ENCODE peak calls at places on chromosomes 12 and 14, in eight cellular contexts. One of them, this sample, is unnamed.

GRCh38 chr12:65881965-65882413 is 57.7 kb downstream of the HMGA2 start:
- ATAC-seq in activated CD8-positive, alpha-beta T cell treated with anti-CD3 and anti-CD28 coated beads for 36 hours: no peak
- ATAC-seq in gastroesophageal sphincter: peak
- ATAC-seq in mucosa of descending colon: peak
- ATAC-seq in CD8-positive, alpha-beta T cell: no peak
- ATAC-seq in stimulated activated naive CD8-positive, alpha-beta T cell treated with anti-CD3 and anti-CD28 coated beads, Interleukin-15, amount 100 ng/mL, for 72 hours: peak
- ATAC-seq in CD4-positive, alpha-beta T cell: no peak
- ATAC-seq in T-cell: no peak
- ATAC-seq in this sample: no peak

GRCh38 chr12:3170423-3171194 is 93.4 kb downstream of the TSPAN9 start:
- ATAC-seq in activated CD8-positive, alpha-beta T cell treated with anti-CD3 and anti-CD28 coated beads for 36 hours: no peak
- ATAC-seq in gastroesophageal sphincter: no peak
- ATAC-seq in mucosa of descending colon: no peak
- ATAC-seq in CD8-positive, alpha-beta T cell: no peak
- ATAC-seq in stimulated activated naive CD8-positive, alpha-beta T cell treated with anti-CD3 and anti-CD28 coated beads, Interleukin-15, amount 100 ng/mL, for 72 hours: no peak
- ATAC-seq in CD4-positive, alpha-beta T cell: no peak
- ATAC-seq in T-cell: no peak
- ATAC-seq in this sample: peak

GRCh38 chr14:54815016-54815415 is 87.6 kb downstream of the GCH1 start:
- ATAC-seq in activated CD8-positive, alpha-beta T cell treated with anti-CD3 and anti-CD28 coated beads for 36 hours: no peak
- ATAC-seq in gastroesophageal sphincter: no peak
- ATAC-seq in mucosa of descending colon: peak
- ATAC-seq in CD8-positive, alpha-beta T cell: no peak
- ATAC-seq in stimulated activated naive CD8-positive, alpha-beta T cell treated with anti-CD3 and anti-CD28 coated beads, Interleukin-15, amount 100 ng/mL, for 72 hours: no peak
- ATAC-seq in CD4-positive, alpha-beta T cell: no peak
- ATAC-seq in T-cell: no peak
- ATAC-seq in this sample: no peak

GRCh38 chr14:60217713-60218112 is 31.3 kb upstream of the PPM1A start:
- ATAC-seq in activated CD8-positive, alpha-beta T cell treated with anti-CD3 and anti-CD28 coated beads for 36 hours: no peak
- ATAC-seq in gastroesophageal sphincter: no peak
- ATAC-seq in mucosa of descending colon: no peak
- ATAC-seq in CD8-positive, alpha-beta T cell: no peak
- ATAC-seq in stimulated activated naive CD8-positive, alpha-beta T cell treated with anti-CD3 and anti-CD28 coated beads, Interleukin-15, amount 100 ng/mL, for 72 hours: no peak
- ATAC-seq in CD4-positive, alpha-beta T cell: no peak
- ATAC-seq in T-cell: no peak
- ATAC-seq in this sample: no peak

GRCh38 chr12:12548713-12549112 is 13.9 kb downstream of the DUSP16 start:
- ATAC-seq in activated CD8-positive, alpha-beta T cell treated with anti-CD3 and anti-CD28 coated beads for 36 hours: no peak
- ATAC-seq in gastroesophageal sphincter: no peak
- ATAC-seq in mucosa of descending colon: no peak
- ATAC-seq in CD8-positive, alpha-beta T cell: no peak
- ATAC-seq in stimulated activated naive CD8-positive, alpha-beta T cell treated with anti-CD3 and anti-CD28 coated beads, Interleukin-15, amount 100 ng/mL, for 72 hours: no peak
- ATAC-seq in CD4-positive, alpha-beta T cell: no peak
- ATAC-seq in T-cell: no peak
- ATAC-seq in this sample: no peak

GRCh38 chr12:118498171-118498570 is 121.8 kb downstream of the SUDS3 start:
- ATAC-seq in activated CD8-positive, alpha-beta T cell treated with anti-CD3 and anti-CD28 coated beads for 36 hours: no peak
- ATAC-seq in gastroesophageal sphincter: peak
- ATAC-seq in mucosa of descending colon: no peak
- ATAC-seq in CD8-positive, alpha-beta T cell: no peak
- ATAC-seq in stimulated activated naive CD8-positive, alpha-beta T cell treated with anti-CD3 and anti-CD28 coated beads, Interleukin-15, amount 100 ng/mL, for 72 hours: no peak
- ATAC-seq in CD4-positive, alpha-beta T cell: no peak
- ATAC-seq in T-cell: no peak
- ATAC-seq in this sample: no peak

GRCh38 chr14:22383515-22384166 is 205.4 kb downstream of the DAD1 start:
- ATAC-seq in activated CD8-positive, alpha-beta T cell treated with anti-CD3 and anti-CD28 coated beads for 36 hours: peak
- ATAC-seq in gastroesophageal sphincter: no peak
- ATAC-seq in mucosa of descending colon: peak
- ATAC-seq in CD8-positive, alpha-beta T cell: peak
- ATAC-seq in stimulated activated naive CD8-positive, alpha-beta T cell treated with anti-CD3 and anti-CD28 coated beads, Interleukin-15, amount 100 ng/mL, for 72 hours: peak
- ATAC-seq in CD4-positive, alpha-beta T cell: no peak
- ATAC-seq in T-cell: no peak
- ATAC-seq in this sample: no peak

GRCh38 chr14:52328286-52328685 is 14.2 kb downstream of the PTGER2 start:
- ATAC-seq in activated CD8-positive, alpha-beta T cell treated with anti-CD3 and anti-CD28 coated beads for 36 hours: no peak
- ATAC-seq in gastroesophageal sphincter: no peak
- ATAC-seq in mucosa of descending colon: no peak
- ATAC-seq in CD8-positive, alpha-beta T cell: no peak
- ATAC-seq in stimulated activated naive CD8-positive, alpha-beta T cell treated with anti-CD3 and anti-CD28 coated beads, Interleukin-15, amount 100 ng/mL, for 72 hours: no peak
- ATAC-seq in CD4-positive, alpha-beta T cell: no peak
- ATAC-seq in T-cell: no peak
- ATAC-seq in this sample: peak

GRCh38 chr14:90434370-90435020 is 37.7 kb downstream of the CALM1 start:
- ATAC-seq in activated CD8-positive, alpha-beta T cell treated with anti-CD3 and anti-CD28 coated beads for 36 hours: no peak
- ATAC-seq in gastroesophageal sphincter: no peak
- ATAC-seq in mucosa of descending colon: no peak
- ATAC-seq in CD8-positive, alpha-beta T cell: no peak
- ATAC-seq in stimulated activated naive CD8-positive, alpha-beta T cell treated with anti-CD3 and anti-CD28 coated beads, Interleukin-15, amount 100 ng/mL, for 72 hours: no peak
- ATAC-seq in CD4-positive, alpha-beta T cell: no peak
- ATAC-seq in T-cell: no peak
- ATAC-seq in this sample: no peak

GRCh38 chr12:8581098-8581784 is 31.4 kb downstream of the AICDA start:
- ATAC-seq in activated CD8-positive, alpha-beta T cell treated with anti-CD3 and anti-CD28 coated beads for 36 hours: no peak
- ATAC-seq in gastroesophageal sphincter: no peak
- ATAC-seq in mucosa of descending colon: no peak
- ATAC-seq in CD8-positive, alpha-beta T cell: no peak
- ATAC-seq in stimulated activated naive CD8-positive, alpha-beta T cell treated with anti-CD3 and anti-CD28 coated beads, Interleukin-15, amount 100 ng/mL, for 72 hours: no peak
- ATAC-seq in CD4-positive, alpha-beta T cell: no peak
- ATAC-seq in T-cell: no peak
- ATAC-seq in this sample: no peak

GRCh38 chr12:108788076-108788782 is 56.9 kb upstream of the CORO1C start:
- ATAC-seq in activated CD8-positive, alpha-beta T cell treated with anti-CD3 and anti-CD28 coated beads for 36 hours: no peak
- ATAC-seq in gastroesophageal sphincter: peak
- ATAC-seq in mucosa of descending colon: peak
- ATAC-seq in CD8-positive, alpha-beta T cell: no peak
- ATAC-seq in stimulated activated naive CD8-positive, alpha-beta T cell treated with anti-CD3 and anti-CD28 coated beads, Interleukin-15, amount 100 ng/mL, for 72 hours: no peak
- ATAC-seq in CD4-positive, alpha-beta T cell: no peak
- ATAC-seq in T-cell: no peak
- ATAC-seq in this sample: no peak

GRCh38 chr12:109476807-109477184 is 304 bp downstream of the KCTD10 start:
- ATAC-seq in activated CD8-positive, alpha-beta T cell treated with anti-CD3 and anti-CD28 coated beads for 36 hours: peak
- ATAC-seq in gastroesophageal sphincter: no peak
- ATAC-seq in mucosa of descending colon: peak
- ATAC-seq in CD8-positive, alpha-beta T cell: no peak
- ATAC-seq in stimulated activated naive CD8-positive, alpha-beta T cell treated with anti-CD3 and anti-CD28 coated beads, Interleukin-15, amount 100 ng/mL, for 72 hours: peak
- ATAC-seq in CD4-positive, alpha-beta T cell: peak
- ATAC-seq in T-cell: peak
- ATAC-seq in this sample: peak

GRCh38 chr14:34012978-34013713 is 62.3 kb upstream of the EGLN3 start:
- ATAC-seq in activated CD8-positive, alpha-beta T cell treated with anti-CD3 and anti-CD28 coated beads for 36 hours: peak
- ATAC-seq in gastroesophageal sphincter: no peak
- ATAC-seq in mucosa of descending colon: peak
- ATAC-seq in CD8-positive, alpha-beta T cell: no peak
- ATAC-seq in stimulated activated naive CD8-positive, alpha-beta T cell treated with anti-CD3 and anti-CD28 coated beads, Interleukin-15, amount 100 ng/mL, for 72 hours: peak
- ATAC-seq in CD4-positive, alpha-beta T cell: no peak
- ATAC-seq in T-cell: no peak
- ATAC-seq in this sample: peak

GRCh38 chr12:26043139-26044006 is 81.5 kb downstream of the BHLHE41 start:
- ATAC-seq in activated CD8-positive, alpha-beta T cell treated with anti-CD3 and anti-CD28 coated beads for 36 hours: no peak
- ATAC-seq in gastroesophageal sphincter: no peak
- ATAC-seq in mucosa of descending colon: no peak
- ATAC-seq in CD8-positive, alpha-beta T cell: no peak
- ATAC-seq in stimulated activated naive CD8-positive, alpha-beta T cell treated with anti-CD3 and anti-CD28 coated beads, Interleukin-15, amount 100 ng/mL, for 72 hours: no peak
- ATAC-seq in CD4-positive, alpha-beta T cell: no peak
- ATAC-seq in T-cell: no peak
- ATAC-seq in this sample: no peak

GRCh38 chr14:28382460-28383220 is 383.9 kb upstream of the FOXG1 start:
- ATAC-seq in activated CD8-positive, alpha-beta T cell treated with anti-CD3 and anti-CD28 coated beads for 36 hours: no peak
- ATAC-seq in gastroesophageal sphincter: no peak
- ATAC-seq in mucosa of descending colon: no peak
- ATAC-seq in CD8-positive, alpha-beta T cell: no peak
- ATAC-seq in stimulated activated naive CD8-positive, alpha-beta T cell treated with anti-CD3 and anti-CD28 coated beads, Interleukin-15, amount 100 ng/mL, for 72 hours: no peak
- ATAC-seq in CD4-positive, alpha-beta T cell: no peak
- ATAC-seq in T-cell: no peak
- ATAC-seq in this sample: no peak

GRCh38 chr12:130435826-130436225 is 98.1 kb downstream of the PIWIL1 start:
- ATAC-seq in activated CD8-positive, alpha-beta T cell treated with anti-CD3 and anti-CD28 coated beads for 36 hours: no peak
- ATAC-seq in gastroesophageal sphincter: no peak
- ATAC-seq in mucosa of descending colon: no peak
- ATAC-seq in CD8-positive, alpha-beta T cell: no peak
- ATAC-seq in stimulated activated naive CD8-positive, alpha-beta T cell treated with anti-CD3 and anti-CD28 coated beads, Interleukin-15, amount 100 ng/mL, for 72 hours: no peak
- ATAC-seq in CD4-positive, alpha-beta T cell: no peak
- ATAC-seq in T-cell: no peak
- ATAC-seq in this sample: no peak

GRCh38 chr14:33475623-33476022 is 475.3 kb downstream of the EGLN3 start:
- ATAC-seq in activated CD8-positive, alpha-beta T cell treated with anti-CD3 and anti-CD28 coated beads for 36 hours: no peak
- ATAC-seq in gastroesophageal sphincter: no peak
- ATAC-seq in mucosa of descending colon: peak
- ATAC-seq in CD8-positive, alpha-beta T cell: no peak
- ATAC-seq in stimulated activated naive CD8-positive, alpha-beta T cell treated with anti-CD3 and anti-CD28 coated beads, Interleukin-15, amount 100 ng/mL, for 72 hours: no peak
- ATAC-seq in CD4-positive, alpha-beta T cell: no peak
- ATAC-seq in T-cell: no peak
- ATAC-seq in this sample: no peak

GRCh38 chr12:93895096-93895460 is 217.9 kb downstream of the CRADD start:
- ATAC-seq in activated CD8-positive, alpha-beta T cell treated with anti-CD3 and anti-CD28 coated beads for 36 hours: no peak
- ATAC-seq in gastroesophageal sphincter: no peak
- ATAC-seq in mucosa of descending colon: no peak
- ATAC-seq in CD8-positive, alpha-beta T cell: no peak
- ATAC-seq in stimulated activated naive CD8-positive, alpha-beta T cell treated with anti-CD3 and anti-CD28 coated beads, Interleukin-15, amount 100 ng/mL, for 72 hours: no peak
- ATAC-seq in CD4-positive, alpha-beta T cell: no peak
- ATAC-seq in T-cell: no peak
- ATAC-seq in this sample: no peak

GRCh38 chr14:79028281-79028680 is 858.1 kb downstream of the NRXN3 start:
- ATAC-seq in activated CD8-positive, alpha-beta T cell treated with anti-CD3 and anti-CD28 coated beads for 36 hours: no peak
- ATAC-seq in gastroesophageal sphincter: no peak
- ATAC-seq in mucosa of descending colon: no peak
- ATAC-seq in CD8-positive, alpha-beta T cell: no peak
- ATAC-seq in stimulated activated naive CD8-positive, alpha-beta T cell treated with anti-CD3 and anti-CD28 coated beads, Interleukin-15, amount 100 ng/mL, for 72 hours: no peak
- ATAC-seq in CD4-positive, alpha-beta T cell: no peak
- ATAC-seq in T-cell: no peak
- ATAC-seq in this sample: no peak

GRCh38 chr12:76519538-76519937 is 40.0 kb downstream of the OSBPL8 start:
- ATAC-seq in activated CD8-positive, alpha-beta T cell treated with anti-CD3 and anti-CD28 coated beads for 36 hours: peak
- ATAC-seq in gastroesophageal sphincter: no peak
- ATAC-seq in mucosa of descending colon: peak
- ATAC-seq in CD8-positive, alpha-beta T cell: no peak
- ATAC-seq in stimulated activated naive CD8-positive, alpha-beta T cell treated with anti-CD3 and anti-CD28 coated beads, Interleukin-15, amount 100 ng/mL, for 72 hours: peak
- ATAC-seq in CD4-positive, alpha-beta T cell: peak
- ATAC-seq in T-cell: no peak
- ATAC-seq in this sample: peak

GRCh38 chr12:87381747-87382146 is 647.5 kb downstream of the C12orf50 start:
- ATAC-seq in activated CD8-positive, alpha-beta T cell treated with anti-CD3 and anti-CD28 coated beads for 36 hours: no peak
- ATAC-seq in gastroesophageal sphincter: no peak
- ATAC-seq in mucosa of descending colon: no peak
- ATAC-seq in CD8-positive, alpha-beta T cell: no peak
- ATAC-seq in stimulated activated naive CD8-positive, alpha-beta T cell treated with anti-CD3 and anti-CD28 coated beads, Interleukin-15, amount 100 ng/mL, for 72 hours: no peak
- ATAC-seq in CD4-positive, alpha-beta T cell: no peak
- ATAC-seq in T-cell: no peak
- ATAC-seq in this sample: no peak

GRCh38 chr12:14910090-14910915 is 24.6 kb upstream of the MGP start:
- ATAC-seq in activated CD8-positive, alpha-beta T cell treated with anti-CD3 and anti-CD28 coated beads for 36 hours: peak
- ATAC-seq in gastroesophageal sphincter: no peak
- ATAC-seq in mucosa of descending colon: no peak
- ATAC-seq in CD8-positive, alpha-beta T cell: no peak
- ATAC-seq in stimulated activated naive CD8-positive, alpha-beta T cell treated with anti-CD3 and anti-CD28 coated beads, Interleukin-15, amount 100 ng/mL, for 72 hours: peak
- ATAC-seq in CD4-positive, alpha-beta T cell: no peak
- ATAC-seq in T-cell: peak
- ATAC-seq in this sample: peak

GRCh38 chr12:26410686-26411085 is 215.3 kb downstream of the SSPN start:
- ATAC-seq in activated CD8-positive, alpha-beta T cell treated with anti-CD3 and anti-CD28 coated beads for 36 hours: no peak
- ATAC-seq in gastroesophageal sphincter: no peak
- ATAC-seq in mucosa of descending colon: peak
- ATAC-seq in CD8-positive, alpha-beta T cell: no peak
- ATAC-seq in stimulated activated naive CD8-positive, alpha-beta T cell treated with anti-CD3 and anti-CD28 coated beads, Interleukin-15, amount 100 ng/mL, for 72 hours: no peak
- ATAC-seq in CD4-positive, alpha-beta T cell: no peak
- ATAC-seq in T-cell: no peak
- ATAC-seq in this sample: no peak

GRCh38 chr12:112005419-112006395 is 7.3 kb downstream of the TMEM116 start:
- ATAC-seq in activated CD8-positive, alpha-beta T cell treated with anti-CD3 and anti-CD28 coated beads for 36 hours: no peak
- ATAC-seq in gastroesophageal sphincter: no peak
- ATAC-seq in mucosa of descending colon: peak
- ATAC-seq in CD8-positive, alpha-beta T cell: no peak
- ATAC-seq in stimulated activated naive CD8-positive, alpha-beta T cell treated with anti-CD3 and anti-CD28 coated beads, Interleukin-15, amount 100 ng/mL, for 72 hours: no peak
- ATAC-seq in CD4-positive, alpha-beta T cell: no peak
- ATAC-seq in T-cell: no peak
- ATAC-seq in this sample: no peak

GRCh38 chr12:114403690-114404450 is 2.1 kb downstream of the TBX5 start:
- ATAC-seq in activated CD8-positive, alpha-beta T cell treated with anti-CD3 and anti-CD28 coated beads for 36 hours: no peak
- ATAC-seq in gastroesophageal sphincter: no peak
- ATAC-seq in mucosa of descending colon: no peak
- ATAC-seq in CD8-positive, alpha-beta T cell: no peak
- ATAC-seq in stimulated activated naive CD8-positive, alpha-beta T cell treated with anti-CD3 and anti-CD28 coated beads, Interleukin-15, amount 100 ng/mL, for 72 hours: no peak
- ATAC-seq in CD4-positive, alpha-beta T cell: no peak
- ATAC-seq in T-cell: no peak
- ATAC-seq in this sample: no peak

GRCh38 chr12:42474391-42474790 is 115.2 kb downstream of the PRICKLE1 start:
- ATAC-seq in activated CD8-positive, alpha-beta T cell treated with anti-CD3 and anti-CD28 coated beads for 36 hours: peak
- ATAC-seq in gastroesophageal sphincter: no peak
- ATAC-seq in mucosa of descending colon: no peak
- ATAC-seq in CD8-positive, alpha-beta T cell: no peak
- ATAC-seq in stimulated activated naive CD8-positive, alpha-beta T cell treated with anti-CD3 and anti-CD28 coated beads, Interleukin-15, amount 100 ng/mL, for 72 hours: no peak
- ATAC-seq in CD4-positive, alpha-beta T cell: no peak
- ATAC-seq in T-cell: no peak
- ATAC-seq in this sample: peak

GRCh38 chr14:32073537-32074189 is 3.4 kb upstream of the ARHGAP5 start:
- ATAC-seq in activated CD8-positive, alpha-beta T cell treated with anti-CD3 and anti-CD28 coated beads for 36 hours: no peak
- ATAC-seq in gastroesophageal sphincter: no peak
- ATAC-seq in mucosa of descending colon: no peak
- ATAC-seq in CD8-positive, alpha-beta T cell: peak
- ATAC-seq in stimulated activated naive CD8-positive, alpha-beta T cell treated with anti-CD3 and anti-CD28 coated beads, Interleukin-15, amount 100 ng/mL, for 72 hours: no peak
- ATAC-seq in CD4-positive, alpha-beta T cell: peak
- ATAC-seq in T-cell: no peak
- ATAC-seq in this sample: no peak

GRCh38 chr14:60945984-60946383 is 34.9 kb downstream of the TRMT5 start:
- ATAC-seq in activated CD8-positive, alpha-beta T cell treated with anti-CD3 and anti-CD28 coated beads for 36 hours: peak
- ATAC-seq in gastroesophageal sphincter: no peak
- ATAC-seq in mucosa of descending colon: no peak
- ATAC-seq in CD8-positive, alpha-beta T cell: no peak
- ATAC-seq in stimulated activated naive CD8-positive, alpha-beta T cell treated with anti-CD3 and anti-CD28 coated beads, Interleukin-15, amount 100 ng/mL, for 72 hours: peak
- ATAC-seq in CD4-positive, alpha-beta T cell: no peak
- ATAC-seq in T-cell: no peak
- ATAC-seq in this sample: peak

GRCh38 chr12:105079011-105079570 is 5.2 kb downstream of the ALDH1L2 start:
- ATAC-seq in activated CD8-positive, alpha-beta T cell treated with anti-CD3 and anti-CD28 coated beads for 36 hours: no peak
- ATAC-seq in gastroesophageal sphincter: no peak
- ATAC-seq in mucosa of descending colon: peak
- ATAC-seq in CD8-positive, alpha-beta T cell: no peak
- ATAC-seq in stimulated activated naive CD8-positive, alpha-beta T cell treated with anti-CD3 and anti-CD28 coated beads, Interleukin-15, amount 100 ng/mL, for 72 hours: no peak
- ATAC-seq in CD4-positive, alpha-beta T cell: no peak
- ATAC-seq in T-cell: no peak
- ATAC-seq in this sample: no peak